ENCODE peak calls at places on chromosomes 2 and 18, in five cellular contexts. One of them, this sample, is unnamed.

GRCh38 chr2:13858626-13859025 is 773.9 kb upstream of the LRATD1 start:
- DNase-seq in IMR-90: peak
- DNase-seq in right cardiac atrium: no peak
- DNase-seq in skeletal muscle cell: peak
- DNase-seq in cardiac muscle cell: no peak
- DNase-seq in this sample: peak

GRCh38 chr2:181683518-181684453 is 3.5 kb upstream of the NEUROD1 start:
- DNase-seq in IMR-90: peak
- DNase-seq in right cardiac atrium: no peak
- DNase-seq in skeletal muscle cell: no peak
- DNase-seq in cardiac muscle cell: peak
- DNase-seq in this sample: no peak

GRCh38 chr2:11669454-11670291 is at the start of gene NTSR2:
- DNase-seq in IMR-90: peak
- DNase-seq in right cardiac atrium: peak
- DNase-seq in skeletal muscle cell: peak
- DNase-seq in cardiac muscle cell: peak
- DNase-seq in this sample: peak

GRCh38 chr2:239229545-239230279 is 171.1 kb downstream of the HDAC4 start:
- DNase-seq in IMR-90: no peak
- DNase-seq in right cardiac atrium: no peak
- DNase-seq in skeletal muscle cell: no peak
- DNase-seq in cardiac muscle cell: peak
- DNase-seq in this sample: no peak

GRCh38 chr18:79574938-79575525 is 104.6 kb upstream of the CTDP1 start:
- DNase-seq in IMR-90: no peak
- DNase-seq in right cardiac atrium: peak
- DNase-seq in skeletal muscle cell: no peak
- DNase-seq in cardiac muscle cell: no peak
- DNase-seq in this sample: no peak

GRCh38 chr2:87401726-87402345 is 346.1 kb upstream of the PLGLB2 start:
- DNase-seq in IMR-90: no peak
- DNase-seq in right cardiac atrium: peak
- DNase-seq in skeletal muscle cell: no peak
- DNase-seq in cardiac muscle cell: no peak
- DNase-seq in this sample: no peak

GRCh38 chr2:68466361-68466777 is 725 bp downstream of the FBXO48 start:
- DNase-seq in IMR-90: peak
- DNase-seq in right cardiac atrium: no peak
- DNase-seq in skeletal muscle cell: peak
- DNase-seq in cardiac muscle cell: peak
- DNase-seq in this sample: peak

GRCh38 chr18:30254331-30254730 is 788.2 kb downstream of the DSC3 start:
- DNase-seq in IMR-90: no peak
- DNase-seq in right cardiac atrium: no peak
- DNase-seq in skeletal muscle cell: no peak
- DNase-seq in cardiac muscle cell: no peak
- DNase-seq in this sample: no peak

GRCh38 chr18:49023938-49024341 is 73.2 kb upstream of the SMAD7 start:
- DNase-seq in IMR-90: no peak
- DNase-seq in right cardiac atrium: no peak
- DNase-seq in skeletal muscle cell: no peak
- DNase-seq in cardiac muscle cell: no peak
- DNase-seq in this sample: no peak

GRCh38 chr18:49024408-49024807 is 73.6 kb upstream of the SMAD7 start:
- DNase-seq in IMR-90: no peak
- DNase-seq in right cardiac atrium: no peak
- DNase-seq in skeletal muscle cell: no peak
- DNase-seq in cardiac muscle cell: no peak
- DNase-seq in this sample: no peak

GRCh38 chr18:49025426-49025766 is 74.6 kb upstream of the SMAD7 start:
- DNase-seq in IMR-90: no peak
- DNase-seq in right cardiac atrium: no peak
- DNase-seq in skeletal muscle cell: no peak
- DNase-seq in cardiac muscle cell: no peak
- DNase-seq in this sample: no peak

GRCh38 chr18:49025767-49026500 is 75.2 kb upstream of the SMAD7 start:
- DNase-seq in IMR-90: no peak
- DNase-seq in right cardiac atrium: no peak
- DNase-seq in skeletal muscle cell: no peak
- DNase-seq in cardiac muscle cell: no peak
- DNase-seq in this sample: no peak

DNA sequence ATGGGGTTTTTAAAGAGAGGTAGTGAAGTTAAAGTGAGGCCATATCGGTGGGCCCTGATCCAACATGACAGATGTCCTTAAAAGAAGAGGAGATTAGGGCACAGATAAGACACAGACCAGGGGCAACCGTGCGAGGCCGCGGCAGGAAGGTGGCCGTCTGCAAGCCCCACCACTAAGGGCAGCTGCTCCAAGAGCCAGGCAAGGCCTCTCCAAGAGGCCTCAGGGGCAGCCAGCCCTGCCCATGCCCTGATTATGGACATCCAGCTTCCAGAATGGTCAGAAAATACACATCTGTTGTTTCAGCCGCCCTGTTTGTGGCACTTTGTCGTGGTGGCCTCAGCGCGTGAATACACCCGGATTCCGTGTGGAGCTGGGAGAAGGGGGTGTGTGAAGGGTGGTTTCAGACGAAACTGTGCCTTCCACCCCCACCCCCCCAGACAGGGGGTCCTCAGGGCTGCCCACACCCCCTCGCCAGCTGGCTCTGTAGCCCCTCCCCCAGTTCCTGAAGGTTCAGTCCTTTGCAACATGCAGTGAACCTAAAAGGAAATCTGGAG is 74.1 kb upstream of the SMAD7 start:
- DNase-seq in IMR-90: no peak
- DNase-seq in right cardiac atrium: no peak
- DNase-seq in skeletal muscle cell: no peak
- DNase-seq in cardiac muscle cell: no peak
- DNase-seq in this sample: no peak
- H3K4me3 ChIP-seq in IMR-90: no peak
- H3K4me3 ChIP-seq in right cardiac atrium: no peak
- H3K4me3 ChIP-seq in skeletal muscle cell: no peak
- H3K4me3 ChIP-seq in cardiac muscle cell: no peak
- H3K4me3 ChIP-seq in this sample: no peak

DNA sequence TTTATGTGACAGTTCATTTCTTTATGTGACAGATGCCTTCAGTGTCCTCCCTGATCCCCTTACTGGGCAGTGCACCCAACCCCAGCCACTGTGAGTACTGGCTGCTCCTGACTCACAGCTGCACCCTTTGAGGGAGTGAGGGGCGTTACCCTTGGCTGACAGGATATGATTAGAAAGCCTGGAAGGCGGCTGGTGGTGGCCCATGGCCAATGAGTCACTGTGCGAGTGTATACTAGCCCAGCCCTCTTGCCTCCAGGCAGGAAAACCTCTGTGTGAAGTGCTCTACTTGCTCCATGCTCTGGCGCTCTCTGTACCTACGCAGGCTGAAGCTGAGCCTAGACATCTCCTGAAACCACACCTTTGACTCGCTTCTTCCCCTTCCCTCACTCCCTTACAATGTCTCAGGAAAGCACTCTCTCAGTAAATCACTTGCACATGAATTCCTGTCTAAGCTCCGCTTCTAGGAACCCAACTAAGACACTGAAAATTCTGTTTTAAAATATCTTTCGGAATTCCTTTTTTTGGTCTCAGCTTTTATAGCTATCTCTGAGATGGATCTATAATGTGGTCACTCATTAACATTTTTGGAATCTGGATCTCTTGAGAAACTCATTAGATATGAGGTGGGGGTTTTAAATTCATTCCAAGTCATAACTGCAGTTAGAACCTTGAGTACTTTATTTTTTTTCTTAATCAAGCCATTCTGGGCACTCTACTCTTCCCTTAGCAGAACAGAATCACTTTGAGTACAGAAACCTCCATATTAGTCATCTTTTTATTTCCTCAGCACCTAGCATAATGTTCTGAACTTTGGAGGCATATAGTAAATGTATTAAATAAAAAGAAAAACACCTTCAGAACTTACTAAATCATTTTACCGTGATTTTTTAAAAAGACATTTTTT is 25.3 kb upstream of the STAM2 start:
- DNase-seq in IMR-90: peak
- DNase-seq in right cardiac atrium: peak
- DNase-seq in skeletal muscle cell: peak
- DNase-seq in cardiac muscle cell: peak
- DNase-seq in this sample: peak
- H3K4me3 ChIP-seq in IMR-90: no peak
- H3K4me3 ChIP-seq in right cardiac atrium: no peak
- H3K4me3 ChIP-seq in skeletal muscle cell: no peak
- H3K4me3 ChIP-seq in cardiac muscle cell: no peak
- H3K4me3 ChIP-seq in this sample: no peak

GRCh38 chr2:204022550-204022949 is 86.0 kb downstream of the ICOS start:
- DNase-seq in IMR-90: no peak
- DNase-seq in right cardiac atrium: no peak
- DNase-seq in skeletal muscle cell: no peak
- DNase-seq in cardiac muscle cell: no peak
- DNase-seq in this sample: no peak
- H3K4me3 ChIP-seq in IMR-90: no peak
- H3K4me3 ChIP-seq in right cardiac atrium: no peak
- H3K4me3 ChIP-seq in skeletal muscle cell: no peak
- H3K4me3 ChIP-seq in cardiac muscle cell: no peak
- H3K4me3 ChIP-seq in this sample: no peak

GRCh38 chr2:233853353-233853752 is 982 bp downstream of the HJURP start:
- DNase-seq in IMR-90: no peak
- DNase-seq in right cardiac atrium: no peak
- DNase-seq in skeletal muscle cell: no peak
- DNase-seq in cardiac muscle cell: no peak
- DNase-seq in this sample: peak
- H3K4me3 ChIP-seq in IMR-90: peak
- H3K4me3 ChIP-seq in right cardiac atrium: no peak
- H3K4me3 ChIP-seq in skeletal muscle cell: peak
- H3K4me3 ChIP-seq in cardiac muscle cell: peak
- H3K4me3 ChIP-seq in this sample: peak

GRCh38 chr18:55195863-55196262 is 236.6 kb upstream of the CCDC68 start:
- DNase-seq in IMR-90: no peak
- DNase-seq in right cardiac atrium: no peak
- DNase-seq in skeletal muscle cell: no peak
- DNase-seq in cardiac muscle cell: no peak
- DNase-seq in this sample: no peak

GRCh38 chr18:55186588-55186987 is 227.3 kb upstream of the CCDC68 start:
- DNase-seq in IMR-90: no peak
- DNase-seq in right cardiac atrium: no peak
- DNase-seq in skeletal muscle cell: no peak
- DNase-seq in cardiac muscle cell: no peak
- DNase-seq in this sample: no peak

GRCh38 chr18:55185391-55185790 is 226.1 kb upstream of the CCDC68 start:
- DNase-seq in IMR-90: peak
- DNase-seq in right cardiac atrium: no peak
- DNase-seq in skeletal muscle cell: no peak
- DNase-seq in cardiac muscle cell: no peak
- DNase-seq in this sample: peak

DNA sequence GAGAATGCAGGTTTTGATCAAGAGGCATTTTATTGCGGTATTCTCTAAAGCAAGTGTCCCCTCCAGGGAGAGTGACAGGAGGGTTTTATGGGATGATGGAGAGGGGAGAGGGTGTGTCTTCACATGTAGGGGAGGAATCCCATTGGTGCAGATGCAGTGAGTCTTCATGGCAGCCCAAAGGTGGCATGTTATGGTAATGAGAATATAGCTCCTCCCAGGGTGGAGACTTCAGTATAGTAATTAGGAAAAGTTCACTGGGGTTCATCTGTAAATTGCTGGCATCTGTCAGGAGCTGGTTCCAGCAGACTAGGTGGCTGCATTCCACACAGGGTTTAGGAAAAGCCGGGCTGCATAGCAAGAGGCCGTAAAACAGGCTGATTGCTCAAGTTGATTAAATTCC is 230.7 kb upstream of the CCDC68 start:
- DNase-seq in IMR-90: no peak
- DNase-seq in right cardiac atrium: no peak
- DNase-seq in skeletal muscle cell: no peak
- DNase-seq in cardiac muscle cell: no peak
- DNase-seq in this sample: no peak
- H3K4me3 ChIP-seq in IMR-90: no peak
- H3K4me3 ChIP-seq in right cardiac atrium: no peak
- H3K4me3 ChIP-seq in skeletal muscle cell: no peak
- H3K4me3 ChIP-seq in cardiac muscle cell: no peak
- H3K4me3 ChIP-seq in this sample: no peak